ENCODE peak calls at places on chromosomes 1 and 21, in nine cellular contexts. W is stimulated activated CD4-positive, alpha-beta T cell treated with anti-CD3 and anti-CD28 coated beads, TNF-alpha, amount 100 ng/mL, for 1 hour; Z is pons; O is RPMI7951; R is mucosa of descending colon; P is T-helper 2 cell; B is HepG2; U is effector CD8-positive, alpha-beta T cell; L is cardiac fibroblast. Q is an unnamed sample.

GRCh38 chr1:154609398-154610380 is 1.7 kb upstream of the ADAR start:
- DNase-seq in W (no peak), B (no peak), P (peak), Z (no peak), R (peak), U (peak), O (peak), L (peak), Q (peak)

GRCh38 chr1:234743866-234744581 is 134.0 kb upstream of the IRF2BP2 start:
- DNase-seq in W (no peak), O (peak), L (peak), U (no peak), P (no peak), B (no peak), R (no peak), Z (no peak), Q (no peak)

GRCh38 chr1:56644941-56645662 is at the start of gene PRKAA2:
- DNase-seq in Z (no peak), B (peak), O (peak), P (peak), L (peak), W (no peak), R (peak), U (no peak), Q (no peak)

GRCh38 chr1:73803380-73803779 is 394.6 kb downstream of the LRRIQ3 start:
- DNase-seq in R (peak), U (no peak), W (no peak), L (no peak), Z (no peak), B (no peak), O (no peak), P (no peak), Q (no peak)

GRCh38 chr1:159924025-159924790 is 1.1 kb downstream of the TAGLN2 start:
- DNase-seq in L (peak), R (peak), W (peak), O (peak), P (peak), B (peak), U (peak), Z (no peak), Q (peak)

GRCh38 chr1:53783056-53783455 is 44.1 kb upstream of the GLIS1 start:
- DNase-seq in L (no peak), O (peak), W (no peak), P (peak), R (no peak), B (no peak), U (no peak), Z (no peak), Q (no peak)

GRCh38 chr1:53956308-53957168 is 10.4 kb downstream of the LRRC42 start:
- DNase-seq in P (no peak), O (no peak), R (no peak), Z (no peak), U (no peak), W (no peak), L (no peak), B (no peak), Q (no peak)

GRCh38 chr1:221724931-221725605 is 16.8 kb downstream of the DUSP10 start:
- DNase-seq in L (peak), W (no peak), O (peak), B (no peak), Z (no peak), U (no peak), R (no peak), P (no peak), Q (peak)

GRCh38 chr1:222974496-222974895 is 159.7 kb downstream of the DISP1 start:
- DNase-seq in L (peak), O (peak), P (peak), W (no peak), R (no peak), U (no peak), Z (no peak), B (no peak), Q (no peak)

GRCh38 chr21:33850401-33850800 is 65.2 kb downstream of the ATP5PO start:
- DNase-seq in B (no peak), R (no peak), Z (no peak), W (no peak), U (no peak), O (no peak), L (no peak), P (no peak), Q (no peak)

Q was measured in stimulated activated effector memory CD8-positive, alpha-beta T cell treated with anti-CD3 and anti-CD28 coated beads, Interleukin-12 subunit alpha, Interleukin-12 subunit beta, amount 100 ng/mL, for 72 hours.